ENCODE peak calls at places on chromosomes 3 and 15, in six cellular contexts. J, T, Y, M, U and A are unnamed samples.

GRCh38 chr15:99538261-99538660 is 27.5 kb upstream of the MEF2A start:
- DNase-seq in J (no peak), T (no peak), Y (no peak), M (no peak), U (no peak), A (no peak)

GRCh38 chr15:67199881-67200763 is 54.3 kb downstream of the AAGAB start:
- DNase-seq in J (no peak), T (peak; percentile 63), Y (no peak), M (no peak), U (no peak), A (no peak)

GRCh38 chr3:122936335-122936734 is 91.2 kb downstream of the SEMA5B start:
- DNase-seq in J (peak; percentile 68), T (no peak), Y (no peak), M (no peak), U (no peak), A (no peak)

GRCh38 chr3:82144811-82145210 is 383.4 kb upstream of the GBE1 start:
- DNase-seq in J (peak; percentile 2), T (no peak), Y (no peak), M (no peak), U (no peak), A (no peak)

GRCh38 chr3:122857019-122857418 is 62.1 kb downstream of the SLC49A4 start:
- DNase-seq in J (no peak), T (peak; percentile 82), Y (peak; percentile 61), M (no peak), U (no peak), A (peak; percentile 30)

GRCh38 chr3:171044828-171045793 is 18.6 kb upstream of the SLC2A2 start:
- DNase-seq in J (no peak), T (peak; percentile 97), Y (peak; percentile 92), M (no peak), U (no peak), A (peak; percentile 98)

GRCh38 chr15:85825719-85826118 is 31.0 kb upstream of the KLHL25 start:
- DNase-seq in J (no peak), T (no peak), Y (no peak), M (no peak), U (no peak), A (no peak)

GRCh38 chr15:68315495-68316007 is 38.0 kb downstream of the FEM1B start:
- DNase-seq in J (no peak), T (peak; percentile 68), Y (no peak), M (peak; percentile 17), U (no peak), A (no peak)

GRCh38 chr3:194253270-194253669 is 97.9 kb downstream of the CPN2 start:
- DNase-seq in J (no peak), T (no peak), Y (no peak), M (no peak), U (no peak), A (no peak)

GRCh38 chr3:194257030-194257657 is 94.0 kb downstream of the CPN2 start:
- DNase-seq in J (no peak), T (no peak), Y (no peak), M (no peak), U (no peak), A (no peak)

GRCh38 chr3:194256040-194256945 is 94.8 kb downstream of the CPN2 start:
- DNase-seq in J (no peak), T (no peak), Y (no peak), M (no peak), U (peak; percentile 39), A (no peak)

GRCh38 chr3:194254032-194254431 is 97.1 kb downstream of the CPN2 start:
- DNase-seq in J (no peak), T (no peak), Y (no peak), M (no peak), U (peak; percentile 25), A (no peak)

GRCh38 chr3:194255252-194256039 is 95.7 kb downstream of the CPN2 start:
- DNase-seq in J (peak; percentile 71), T (peak; percentile 27), Y (no peak), M (peak; percentile 63), U (peak; percentile 93), A (no peak)
- TF ChIP-seq CTCF in J (no peak), T (no peak), Y (no peak), M (no peak), U (no peak), A (no peak)

DNA sequence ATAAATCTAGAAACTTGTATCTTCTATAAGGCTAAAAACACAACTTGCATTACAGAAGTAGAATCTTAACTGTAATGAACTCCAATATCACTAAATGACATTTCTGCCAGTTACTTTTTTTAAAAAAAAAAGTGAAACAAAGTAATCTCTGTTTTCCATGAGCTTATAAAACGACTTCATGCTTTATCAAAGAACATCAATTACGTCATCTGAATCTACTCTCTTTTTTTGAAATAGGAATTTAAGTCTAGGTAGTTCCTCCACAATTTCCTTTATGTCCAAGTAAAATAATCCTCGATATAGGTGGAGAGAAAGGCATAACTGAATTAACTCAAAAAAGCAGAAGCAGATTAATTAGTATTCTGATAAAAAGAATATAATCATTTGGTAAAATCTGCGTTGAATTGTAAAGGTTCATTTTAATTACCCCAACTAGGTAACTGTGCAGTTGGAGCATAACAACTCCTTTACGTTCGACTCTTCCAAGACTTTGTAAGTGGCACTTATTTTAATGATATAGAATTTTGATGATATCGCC is 1.4 kb downstream of the UACA start:
- DNase-seq in J (no peak), T (no peak), Y (no peak), M (no peak), U (no peak), A (no peak)
- H3K4me3 ChIP-seq in J (peak overlapping the region; percentile 94), T (peak overlapping the region; percentile 92), Y (peak overlapping the region; percentile 91), M (peak overlapping the region; percentile 81), U (peak overlapping the region; percentile 79), A (peak overlapping the region; percentile 88)

GRCh38 chr15:89353991-89354390 is 19.4 kb upstream of the POLG start:
- DNase-seq in J (no peak), T (no peak), Y (no peak), M (no peak), U (no peak), A (no peak)
- TF ChIP-seq CTCF in J (no peak), T (no peak), Y (no peak), M (no peak), U (no peak), A (no peak)

GRCh38 chr3:13281657-13282527 is 138.2 kb downstream of the NUP210 start:
- DNase-seq in J (peak; percentile 50), T (no peak), Y (no peak), M (no peak), U (peak; percentile 50), A (no peak)
- H3K4me3 ChIP-seq in J (no peak overlapping the region), T (no peak overlapping the region), Y (no peak overlapping the region), M (peak overlapping the region; percentile 33), U (peak overlapping the region; percentile 58), A (peak overlapping the region; percentile 60)

GRCh38 chr3:107884719-107885460 is 205.9 kb downstream of the CD47 start:
- DNase-seq in J (no peak), T (peak; percentile 33), Y (peak; percentile 70), M (no peak), U (no peak), A (no peak)
- TF ChIP-seq CTCF in J (peak; percentile 46), T (peak; percentile 24), Y (no peak), M (no peak), U (no peak), A (peak; percentile 34)

DNA sequence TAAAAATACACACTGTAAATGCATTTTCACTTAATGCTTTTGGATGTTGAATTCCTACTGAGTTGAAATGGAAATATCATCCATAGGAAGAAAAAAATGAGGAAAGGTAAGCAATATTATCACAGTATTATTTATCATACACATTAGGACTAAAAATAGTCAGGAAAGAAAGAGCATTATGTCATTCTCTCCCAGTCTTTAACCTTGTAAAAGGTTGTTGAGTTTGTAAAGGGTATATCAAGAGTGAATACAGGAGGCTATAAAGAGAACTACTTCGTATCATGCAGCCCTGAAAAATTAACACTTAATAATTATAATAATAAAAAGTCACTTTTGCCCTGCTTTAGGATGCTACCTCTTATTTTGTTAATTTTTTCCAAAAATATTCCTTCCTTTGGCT is 395.8 kb downstream of the FOXP1 start:
- DNase-seq in J (no peak), T (no peak), Y (no peak), M (no peak), U (no peak), A (no peak)
- H3K4me3 ChIP-seq in J (no peak overlapping the region), T (no peak overlapping the region), Y (no peak overlapping the region), M (no peak overlapping the region), U (no peak overlapping the region), A (no peak overlapping the region)

DNA sequence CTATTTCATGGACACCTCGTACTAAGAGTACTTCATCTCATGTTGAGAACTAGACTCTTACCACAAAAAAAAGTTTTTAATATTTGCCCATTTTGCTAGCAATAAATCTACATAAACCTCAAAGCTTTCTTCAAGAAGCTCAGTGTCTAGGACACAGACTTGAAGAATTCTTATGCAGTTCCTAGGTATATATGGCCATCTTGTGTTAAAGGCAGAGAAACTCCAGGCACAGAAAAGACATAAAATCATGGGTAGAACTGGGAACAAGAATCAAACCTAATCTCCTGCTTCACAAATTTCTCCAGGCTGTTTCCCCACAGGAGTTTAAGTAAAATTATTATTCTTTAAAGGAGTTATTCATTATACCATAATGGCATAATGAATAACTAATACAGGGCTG is 4.4 kb downstream of the MBD4 start:
- DNase-seq in J (no peak), T (peak; percentile 34), Y (no peak), M (no peak), U (no peak), A (no peak)
- TF ChIP-seq CTCF in J (peak; percentile 6), T (no peak), Y (no peak), M (no peak), U (no peak), A (peak; percentile 25)

GRCh38 chr3:86995537-86995936 is 4.6 kb upstream of the VGLL3 start:
- DNase-seq in J (no peak), T (peak; percentile 94), Y (peak; percentile 83), M (no peak), U (no peak), A (no peak)

GRCh38 chr3:86996261-86996955 is 5.5 kb upstream of the VGLL3 start:
- DNase-seq in J (no peak), T (peak; percentile 86), Y (peak; percentile 61), M (no peak), U (no peak), A (no peak)

GRCh38 chr3:86991840-86992430 is 986 bp upstream of the VGLL3 start:
- DNase-seq in J (no peak), T (peak; percentile 55), Y (peak; percentile 56), M (peak; percentile 18), U (no peak), A (no peak)

GRCh38 chr3:86991482-86991815 is 500 bp upstream of the VGLL3 start:
- DNase-seq in J (no peak), T (no peak), Y (no peak), M (no peak), U (no peak), A (no peak)

GRCh38 chr3:86993704-86994103 is 2.8 kb upstream of the VGLL3 start:
- DNase-seq in J (no peak), T (peak; percentile 86), Y (peak; percentile 79), M (no peak), U (no peak), A (no peak)
- H3K4me3 ChIP-seq in J (no peak overlapping the region), T (peak overlapping the region; percentile 37), Y (peak overlapping the region; percentile 40), M (no peak overlapping the region), U (no peak overlapping the region), A (no peak overlapping the region)